ENCODE peak calls at places on chromosomes 6 and 20, in eight cellular contexts. E is AG10803, B is cardiac muscle cell, W is epithelial cell of proximal tubule, Y is hepatocyte, A is neural crest cell, V is RWPE1, R is colonic mucosa. M is an unnamed sample.

GRCh38 chr6:14211596-14211961 is 94.0 kb downstream of the CD83 start:
- DNase-seq in R (peak), E (peak), Y (peak), W (no peak), B (peak), V (no peak), A (no peak), M (no peak)

GRCh38 chr6:27031302-27031701 is 216.2 kb upstream of the PRSS16 start:
- DNase-seq in A (no peak), R (no peak), W (peak), Y (no peak), B (no peak), E (no peak), V (peak), M (peak)

GRCh38 chr6:150152891-150153876 is 10.3 kb downstream of the PPP1R14C start:
- DNase-seq in E (peak), B (no peak), R (no peak), W (no peak), V (peak), A (no peak), Y (no peak), M (no peak)

GRCh38 chr6:147238164-147238563 is 33.9 kb downstream of the STXBP5 start:
- DNase-seq in A (no peak), W (no peak), E (no peak), V (no peak), B (no peak), Y (no peak), R (no peak), M (no peak)

GRCh38 chr20:21125072-21125848 is 622 bp upstream of the KIZ start:
- DNase-seq in Y (peak), R (peak), E (peak), V (no peak), A (peak), B (peak), W (peak), M (peak)

GRCh38 chr6:135630789-135631376 is 133.3 kb upstream of the AHI1 start:
- DNase-seq in A (no peak), B (no peak), R (no peak), V (no peak), Y (no peak), E (no peak), W (no peak), M (no peak)

GRCh38 chr6:38352636-38353035 is 287.1 kb downstream of the BTBD9 start:
- DNase-seq in E (peak), B (no peak), R (no peak), Y (no peak), W (no peak), A (no peak), V (no peak), M (no peak)

GRCh38 chr6:26554669-26555504 is 16.7 kb downstream of the HMGN4 start:
- DNase-seq in E (peak), W (no peak), A (peak), V (no peak), B (no peak), Y (peak), R (peak), M (peak)

GRCh38 chr6:122008105-122009100 is 391.0 kb upstream of the HSF2 start:
- DNase-seq in R (no peak), E (peak), A (no peak), B (peak), V (no peak), Y (no peak), W (no peak), M (no peak)

GRCh38 chr6:31900917-31901414 is 920 bp downstream of the ZBTB12 start:
- DNase-seq in R (peak), A (no peak), W (no peak), E (no peak), Y (no peak), V (no peak), B (peak), M (no peak)

GRCh38 chr6:84967965-84968364 is 203.6 kb upstream of the TBX18 start:
- DNase-seq in Y (no peak), E (no peak), W (no peak), A (no peak), V (no peak), B (no peak), R (no peak), M (no peak)

DNA sequence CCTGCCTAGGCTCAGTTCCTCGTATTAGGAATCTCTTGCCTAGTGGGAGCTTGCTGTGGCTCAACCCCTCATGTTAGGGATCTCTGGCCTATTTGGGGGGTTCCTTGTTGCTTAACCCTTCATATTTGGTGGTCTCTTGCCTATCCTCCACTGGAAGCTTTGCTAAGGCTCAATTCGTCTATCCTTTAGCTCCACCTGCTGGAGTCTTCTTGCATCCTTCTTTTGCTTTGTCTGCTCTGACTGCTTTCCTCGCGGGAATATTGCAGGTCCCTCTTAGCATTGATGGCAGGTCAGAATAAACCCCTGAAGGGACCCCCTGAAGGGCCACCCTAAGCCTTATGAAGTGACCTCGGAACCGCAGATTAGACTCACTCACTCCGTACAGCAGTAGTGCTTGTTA is 203.0 kb upstream of the TBX18 start:
- DNase-seq in Y (peak), E (peak), R (no peak), W (no peak), V (peak), A (peak), B (peak), M (peak)
- TF ChIP-seq CTCF in Y (peak), E (peak), R (no peak), W (peak), V (peak), A (peak), B (peak), M (peak)

GRCh38 chr6:168194732-168195565 is 115.9 kb upstream of the FRMD1 start:
- DNase-seq in W (no peak), B (no peak), R (no peak), Y (no peak), E (no peak), A (no peak), V (no peak), M (no peak)

GRCh38 chr6:168195712-168196111 is 116.7 kb upstream of the FRMD1 start:
- DNase-seq in R (no peak), V (no peak), W (no peak), B (no peak), E (no peak), A (no peak), Y (no peak), M (no peak)

GRCh38 chr6:168196881-168197635 is 118.0 kb upstream of the FRMD1 start:
- DNase-seq in W (no peak), E (no peak), V (no peak), A (no peak), R (no peak), B (no peak), Y (no peak), M (no peak)

GRCh38 chr6:168197636-168198301 is 118.8 kb upstream of the FRMD1 start:
- DNase-seq in V (no peak), W (no peak), B (no peak), A (no peak), R (no peak), E (no peak), Y (no peak), M (no peak)

DNA sequence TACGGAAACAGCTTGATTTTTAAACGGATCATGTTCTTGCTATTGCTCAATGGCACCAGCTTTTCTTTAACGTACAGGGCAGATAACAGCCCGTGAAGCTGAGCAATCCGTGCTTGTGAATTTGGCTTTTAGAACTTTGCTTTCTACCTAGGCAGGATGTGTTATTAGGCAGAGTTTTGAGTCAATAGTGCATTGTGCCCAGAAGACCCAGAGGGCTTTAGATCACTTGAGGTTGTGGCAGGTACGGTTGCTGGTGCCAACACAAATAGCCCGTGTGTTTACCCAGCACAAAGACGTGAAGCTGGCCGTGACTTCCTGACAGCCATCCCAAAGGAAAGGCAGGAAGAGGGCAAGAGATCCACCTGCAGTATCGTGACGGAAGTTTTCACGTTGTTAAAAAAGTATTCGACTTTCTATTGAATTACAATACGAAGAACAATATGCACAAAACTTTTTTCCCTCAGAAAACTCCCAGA is 117.4 kb upstream of the FRMD1 start:
- DNase-seq in E (no peak), A (no peak), B (no peak), R (peak), V (no peak), Y (no peak), W (no peak), M (peak)
- TF ChIP-seq CTCF in E (no peak), A (no peak), B (no peak), R (no peak), V (no peak), Y (no peak), W (no peak), M (no peak)

GRCh38 chr6:165231581-165232276 is 77.7 kb downstream of the C6orf118 start:
- DNase-seq in R (no peak), Y (peak), W (peak), A (no peak), V (peak), B (peak), E (peak), M (peak)
- TF ChIP-seq CTCF in R (no peak), Y (peak), W (peak), A (peak), V (peak), B (peak), E (peak), M (peak)

GRCh38 chr20:17287503-17287902 is 60.7 kb downstream of the PCSK2 start:
- DNase-seq in R (no peak), Y (no peak), A (no peak), W (no peak), E (no peak), B (no peak), V (no peak), M (no peak)
- TF ChIP-seq CTCF in R (no peak), Y (peak), A (peak), W (peak), E (peak), B (no peak), V (peak), M (peak)

DNA sequence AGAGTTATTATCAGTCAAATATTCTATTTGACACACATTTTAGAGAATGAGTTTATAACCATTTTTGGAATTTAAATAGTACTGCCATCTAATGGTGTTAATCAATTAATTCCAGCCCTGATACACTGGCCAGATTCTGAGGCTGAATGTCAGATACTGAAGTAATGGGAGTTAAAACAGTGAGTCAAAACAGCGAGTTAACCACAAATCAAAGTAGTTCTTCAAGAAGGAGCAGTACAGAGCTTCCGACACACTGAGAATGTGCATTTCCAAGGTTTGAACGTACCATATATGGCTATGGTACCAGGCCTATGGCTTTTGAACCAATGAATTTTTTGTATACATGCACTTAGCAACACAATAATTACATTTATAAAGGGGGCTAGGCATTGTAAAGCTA is 11.3 kb upstream of the CEP43 start:
- DNase-seq in R (no peak), A (no peak), Y (no peak), W (no peak), E (no peak), B (no peak), V (no peak), M (no peak)
- TF ChIP-seq CTCF in R (no peak), A (no peak), Y (no peak), W (no peak), E (no peak), B (no peak), V (no peak), M (no peak)

GRCh38 chr6:105509506-105510331 is 106.8 kb upstream of the PREP start:
- DNase-seq in Y (peak), R (no peak), W (no peak), B (peak), E (no peak), A (peak), V (no peak), M (no peak)
- TF ChIP-seq CTCF in Y (peak), R (no peak), W (peak), B (peak), E (peak), A (peak), V (no peak), M (no peak)

GRCh38 chr6:6006428-6007310 is at the start of gene NRN1:
- DNase-seq in V (no peak), Y (no peak), E (peak), W (no peak), A (no peak), B (no peak), R (no peak), M (no peak)

GRCh38 chr6:6005467-6006427 is 978 bp downstream of the NRN1 start:
- DNase-seq in B (no peak), A (peak), Y (no peak), V (no peak), E (no peak), R (no peak), W (no peak), M (no peak)

GRCh38 chr6:6008114-6008647 is 1.5 kb upstream of the NRN1 start:
- DNase-seq in B (no peak), R (no peak), V (no peak), W (no peak), E (no peak), Y (no peak), A (no peak), M (no peak)

GRCh38 chr6:6008648-6009421 is 2.1 kb upstream of the NRN1 start:
- DNase-seq in Y (peak), V (peak), W (no peak), B (peak), R (peak), E (peak), A (peak), M (peak)

GRCh38 chr6:6007311-6008113 is 787 bp upstream of the NRN1 start:
- DNase-seq in W (no peak), V (no peak), R (no peak), Y (no peak), E (peak), A (peak), B (peak), M (no peak)
- TF ChIP-seq CTCF in W (no peak), V (no peak), R (no peak), Y (no peak), E (peak), A (peak), B (no peak), M (no peak)

DNA sequence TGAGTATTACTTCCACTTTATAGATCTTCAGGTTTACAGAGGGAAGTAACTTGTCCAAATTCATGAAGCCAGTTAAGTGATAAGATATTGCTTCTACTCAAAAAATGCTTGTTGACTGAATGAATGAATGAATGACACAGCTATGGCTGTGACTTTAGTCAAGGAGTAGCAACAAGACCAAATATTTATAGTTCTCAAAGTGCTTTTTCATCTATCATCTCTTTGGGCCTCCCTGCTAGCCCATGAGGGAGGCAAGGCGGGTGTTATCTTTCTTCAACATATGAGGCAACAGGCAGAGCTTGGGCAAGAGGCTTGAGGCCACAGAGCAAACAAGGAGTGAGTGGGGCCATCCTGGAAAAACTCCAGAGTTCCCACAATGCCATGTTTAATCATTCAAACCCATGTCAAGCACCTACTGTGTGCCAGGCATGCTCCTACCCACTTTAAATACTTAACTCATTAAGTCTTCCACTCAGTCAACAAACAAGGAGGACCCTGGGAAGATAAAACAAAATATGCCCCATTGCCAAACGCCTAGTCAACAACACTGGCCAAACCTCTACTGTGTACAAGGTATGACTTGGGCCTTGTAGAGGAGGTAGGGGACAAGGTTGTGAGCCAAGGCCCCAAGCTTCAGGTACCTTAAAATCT is 15.9 kb downstream of the BCL2L1 start:
- DNase-seq in Y (peak), E (no peak), V (no peak), W (no peak), A (no peak), R (no peak), B (no peak), M (peak)
- TF ChIP-seq CTCF in Y (no peak), E (no peak), V (no peak), W (no peak), A (no peak), R (no peak), B (no peak), M (no peak)

DNA sequence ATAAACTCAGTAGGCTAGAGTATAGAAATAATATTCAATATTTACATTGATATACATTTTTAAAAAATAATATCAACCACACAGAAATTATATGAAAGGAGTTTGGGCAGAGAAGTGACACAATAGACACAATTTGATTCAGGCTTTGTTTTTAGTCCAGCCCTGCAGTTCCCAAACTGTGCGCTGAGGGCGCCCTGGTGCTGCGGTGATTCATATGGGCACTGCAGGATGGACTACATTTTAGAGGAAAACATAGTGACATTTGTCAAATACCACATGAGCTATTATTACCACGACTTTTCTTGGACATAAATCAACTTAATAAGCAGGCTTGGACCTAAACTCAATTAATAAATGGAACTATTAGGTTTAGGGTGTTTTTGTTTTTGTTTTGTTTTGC is 364.3 kb upstream of the ID4 start:
- DNase-seq in V (no peak), Y (no peak), W (no peak), E (no peak), B (no peak), R (no peak), A (no peak), M (peak)
- TF ChIP-seq CTCF in V (no peak), Y (peak), W (peak), E (peak), B (peak), R (no peak), A (peak), M (peak)

M was measured in MCF 10A.